ENCODE peak calls at places on chromosomes 6 and 20, in nine cellular contexts. S is cardiac muscle cell, B is tibial artery, A is AG10803, M is HL-60, L is GM13976, Q is heart left ventricle, N is GM20000, Z is spleen. G is an unnamed sample.

GRCh38 chr20:19893356-19893755 is 123.8 kb upstream of the NAA20 start:
- DNase-seq in S (no peak), N (no peak), B (no peak), Z (no peak), L (no peak), A (no peak), Q (no peak), M (no peak), G (no peak)

GRCh38 chr20:43941476-43942212 is 27.0 kb downstream of the TOX2 start:
- DNase-seq in L (peak), B (no peak), S (no peak), Z (no peak), M (peak), Q (no peak), A (no peak), N (peak), G (no peak)

GRCh38 chr20:51412991-51413471 is 129.5 kb downstream of the NFATC2 start:
- DNase-seq in S (no peak), L (peak), M (no peak), A (peak), B (peak), N (no peak), Q (peak), Z (no peak), G (no peak)

GRCh38 chr6:25193865-25194679 is 85.1 kb upstream of the CARMIL1 start:
- DNase-seq in N (no peak), Q (no peak), L (no peak), Z (no peak), M (no peak), S (no peak), A (peak), B (peak), G (no peak)

GRCh38 chr20:34639755-34640222 is 37.1 kb downstream of the PIGU start:
- DNase-seq in N (no peak), Q (no peak), B (no peak), L (no peak), Z (no peak), M (no peak), S (peak), A (no peak), G (no peak)

GRCh38 chr20:25296094-25297093 is 48.5 kb downstream of the PYGB start:
- DNase-seq in S (peak), N (peak), B (no peak), Z (peak), M (peak), Q (no peak), A (peak), L (peak), G (no peak)

GRCh38 chr20:49586967-49587587 is 19.1 kb upstream of the PTGIS start:
- DNase-seq in M (no peak), S (no peak), Q (no peak), Z (no peak), N (no peak), A (peak), B (no peak), L (no peak), G (no peak)

GRCh38 chr6:159973406-159973805 is 4.5 kb downstream of the IGF2R start:
- DNase-seq in A (peak), L (no peak), Z (no peak), N (no peak), Q (no peak), M (no peak), S (no peak), B (no peak), G (no peak)

GRCh38 chr6:165236326-165236725 is 73.1 kb downstream of the C6orf118 start:
- DNase-seq in B (no peak), N (no peak), S (no peak), Z (no peak), M (no peak), L (no peak), Q (no peak), A (no peak), G (no peak)

GRCh38 chr20:41570552-41570951 is 47.6 kb downstream of the CHD6 start:
- DNase-seq in M (no peak), Q (no peak), S (no peak), N (no peak), B (no peak), Z (no peak), L (no peak), A (peak), G (no peak)

GRCh38 chr6:39997101-39997635 is 62.9 kb upstream of the MOCS1 start:
- DNase-seq in L (no peak), Z (no peak), M (no peak), A (no peak), S (no peak), Q (no peak), N (no peak), B (no peak), G (no peak)

GRCh38 chr6:104955927-104956662 is 812 bp upstream of the LIN28B start:
- DNase-seq in Q (no peak), S (peak), B (no peak), A (no peak), N (no peak), L (no peak), Z (no peak), M (no peak), G (no peak)

GRCh38 chr6:104958720-104959452 is 2.0 kb downstream of the LIN28B start:
- DNase-seq in Z (no peak), A (no peak), Q (no peak), B (no peak), N (no peak), S (peak), L (no peak), M (no peak), G (no peak)

GRCh38 chr6:104956663-104957294 is at the start of gene LIN28B:
- DNase-seq in N (no peak), B (no peak), A (no peak), Z (no peak), S (peak), L (no peak), Q (no peak), M (no peak), G (no peak)

GRCh38 chr6:104958178-104958520 is 1.2 kb downstream of the LIN28B start:
- DNase-seq in A (no peak), B (no peak), L (no peak), Q (no peak), Z (no peak), S (no peak), M (no peak), N (no peak), G (no peak)

GRCh38 chr6:104957301-104958177 is 632 bp downstream of the LIN28B start:
- DNase-seq in A (no peak), S (peak), B (no peak), N (no peak), Z (no peak), Q (no peak), L (no peak), M (no peak), G (no peak)
- TF ChIP-seq CTCF in A (no peak), S (no peak), B (no peak), N (no peak), Z (no peak), Q (no peak), L (no peak), M (no peak), G (no peak)

GRCh38 chr6:166630421-166630820 is 3.4 kb upstream of the RPS6KA2 start:
- DNase-seq in L (no peak), Z (no peak), Q (no peak), N (no peak), M (no peak), S (no peak), A (no peak), B (no peak), G (no peak)

GRCh38 chr6:166627875-166628849 is 1.1 kb upstream of the RPS6KA2 start:
- DNase-seq in Q (peak), Z (peak), N (peak), M (peak), S (peak), B (peak), A (peak), L (peak), G (no peak)

GRCh38 chr6:166632731-166633130 is 5.7 kb upstream of the RPS6KA2 start:
- DNase-seq in Z (no peak), Q (no peak), B (peak), M (no peak), S (no peak), A (no peak), N (no peak), L (no peak), G (no peak)

GRCh38 chr6:166627039-166627874 is at the start of gene RPS6KA2:
- DNase-seq in Z (peak), N (peak), Q (peak), A (peak), S (peak), M (peak), L (peak), B (peak), G (peak)

DNA sequence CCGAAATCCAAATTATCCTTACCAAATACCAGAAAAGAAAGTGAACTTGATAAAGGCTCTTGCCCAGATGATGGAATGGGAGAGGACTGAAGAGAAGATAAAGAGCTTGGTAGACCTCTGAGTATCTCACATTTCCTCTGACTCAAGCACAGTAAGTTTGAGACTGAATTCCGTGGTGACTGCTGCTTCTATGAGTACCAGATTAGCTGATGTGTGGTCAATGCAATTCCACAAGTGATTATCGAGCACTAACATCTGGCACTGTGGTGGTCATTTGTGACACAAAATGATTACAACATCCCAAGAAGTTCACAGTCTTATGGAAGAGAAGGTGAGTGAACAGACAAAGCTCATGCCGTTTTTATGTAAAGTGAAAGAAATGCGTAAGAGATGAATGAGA is 2.6 kb upstream of the RPS6KA2 start:
- DNase-seq in B (no peak), Q (no peak), A (peak), S (no peak), L (no peak), Z (no peak), N (no peak), M (no peak), G (no peak)
- TF ChIP-seq CTCF in B (no peak), Q (no peak), A (no peak), S (no peak), L (no peak), Z (no peak), N (no peak), M (no peak), G (no peak)

DNA sequence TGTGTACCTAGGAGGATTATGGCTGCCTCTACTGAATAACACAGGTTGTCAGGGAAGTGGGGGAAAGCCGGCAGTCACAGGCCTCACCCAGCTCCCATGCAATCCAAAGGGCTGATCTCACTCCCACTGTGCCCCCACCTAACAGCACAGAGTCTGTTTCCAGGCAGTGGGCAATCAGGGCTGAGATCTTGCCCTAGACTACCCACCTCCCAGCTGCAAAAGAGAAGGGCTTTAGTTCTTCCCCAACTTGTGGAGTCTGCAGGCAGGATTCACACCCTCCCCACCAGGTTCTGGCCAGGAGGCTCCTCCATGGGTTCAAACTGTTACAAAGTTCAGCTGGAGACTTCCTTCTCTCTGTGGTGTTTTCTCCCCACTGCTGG is 66.0 kb upstream of the OLIG3 start:
- DNase-seq in M (no peak), S (no peak), Z (no peak), A (no peak), L (no peak), Q (no peak), N (no peak), B (no peak), G (no peak)
- TF ChIP-seq CTCF in M (no peak), S (no peak), Z (no peak), A (no peak), L (no peak), Q (no peak), N (no peak), B (no peak), G (no peak)

DNA sequence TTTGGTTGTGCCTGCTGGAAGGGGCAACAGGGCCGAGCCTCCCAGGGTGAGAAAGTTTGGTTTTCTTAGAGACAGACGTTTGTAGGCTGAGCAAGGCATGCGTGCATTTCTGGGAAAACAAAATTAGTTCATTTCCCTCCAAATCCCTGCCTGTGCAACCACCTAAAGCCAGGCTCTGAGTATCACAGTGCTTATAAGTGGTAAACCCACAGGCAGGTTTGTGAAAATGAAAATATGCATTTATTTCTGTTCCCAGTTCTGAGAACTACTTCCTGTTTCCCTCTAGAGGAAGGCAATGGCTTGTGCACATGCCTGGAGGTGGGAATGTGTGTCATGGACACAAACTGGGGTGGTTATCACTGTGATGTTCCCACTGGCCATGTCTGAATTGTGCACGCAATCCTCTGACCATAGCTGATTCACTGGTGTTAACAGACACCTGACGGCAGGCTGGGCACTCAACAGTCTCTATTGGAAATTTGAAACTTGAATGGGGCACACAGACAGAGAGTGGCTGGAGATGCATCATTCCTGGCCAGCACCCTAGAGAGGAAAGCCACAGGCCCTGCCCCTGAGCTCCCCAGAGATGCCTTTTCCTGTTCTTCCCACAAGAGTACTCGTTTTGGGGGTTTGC is 26.3 kb downstream of the FAM110A start:
- DNase-seq in M (no peak), Q (no peak), L (no peak), N (no peak), A (peak), B (no peak), S (no peak), Z (no peak), G (no peak)
- TF ChIP-seq CTCF in M (no peak), Q (no peak), L (no peak), N (no peak), A (peak), B (no peak), S (no peak), Z (no peak), G (peak)

GRCh38 chr6:32764050-32764449 is 718 bp upstream of the HLA-DQB2 start:
- DNase-seq in N (no peak), M (no peak), Q (no peak), B (no peak), S (no peak), Z (no peak), A (no peak), L (no peak), G (no peak)
- TF ChIP-seq CTCF in N (no peak), M (no peak), Q (no peak), B (no peak), S (no peak), Z (no peak), A (no peak), L (no peak), G (no peak)

GRCh38 chr20:57693002-57693582 is 16.7 kb downstream of the PMEPA1 start:
- DNase-seq in Q (no peak), N (no peak), M (no peak), S (no peak), Z (no peak), L (no peak), A (no peak), B (no peak), G (no peak)

GRCh38 chr20:57692393-57692792 is 17.4 kb downstream of the PMEPA1 start:
- DNase-seq in M (no peak), Q (no peak), N (no peak), S (no peak), Z (no peak), L (no peak), B (no peak), A (no peak), G (no peak)

GRCh38 chr20:57695012-57695411 is 14.8 kb downstream of the PMEPA1 start:
- DNase-seq in Q (no peak), M (no peak), N (no peak), A (no peak), S (no peak), Z (no peak), B (no peak), L (no peak), G (no peak)

GRCh38 chr20:57694481-57694880 is 15.3 kb downstream of the PMEPA1 start:
- DNase-seq in L (no peak), B (no peak), N (no peak), S (no peak), A (no peak), M (no peak), Q (no peak), Z (no peak), G (no peak)

GRCh38 chr20:57693670-57694329 is 16.0 kb downstream of the PMEPA1 start:
- DNase-seq in Q (no peak), N (no peak), B (no peak), M (no peak), S (no peak), A (no peak), Z (no peak), L (no peak), G (no peak)
- TF ChIP-seq CTCF in Q (no peak), N (no peak), B (no peak), M (no peak), S (no peak), A (no peak), Z (no peak), L (no peak), G (no peak)

GRCh38 chr20:12358006-12358654 is 440.4 kb downstream of the BTBD3 start:
- DNase-seq in Q (no peak), B (no peak), L (no peak), N (no peak), M (no peak), Z (no peak), S (peak), A (no peak), G (no peak)
- TF ChIP-seq CTCF in Q (no peak), B (no peak), L (no peak), N (no peak), M (no peak), Z (no peak), S (peak), A (peak), G (peak)

G was measured in chondrocyte.